ENCODE peak calls at places on chromosomes 1 and 21, in four cellular contexts. X is NCI-H345, G is cardiac muscle cell, K is heart right ventricle. S is an unnamed sample.

GRCh38 chr1:41423511-41424191 is 60.8 kb downstream of the EDN2 start:
- DNase-seq in X (no peak), G (no peak), K (peak; percentile 49), S (no peak)

GRCh38 chr1:81797701-81798100 is 3.0 kb upstream of the ADGRL2 start:
- DNase-seq in X (no peak), G (no peak), K (no peak), S (no peak)

GRCh38 chr1:209884665-209885117 is 53.3 kb upstream of the SYT14 start:
- DNase-seq in X (no peak), G (no peak), K (no peak), S (peak; percentile 98)

GRCh38 chr1:198556969-198557368 is 16.5 kb upstream of the ATP6V1G3 start:
- DNase-seq in X (no peak), G (no peak), K (peak; percentile 45), S (peak; percentile 86)

GRCh38 chr1:19203440-19203839 is 6.6 kb downstream of the UBR4 start:
- DNase-seq in X (no peak), G (no peak), K (peak; percentile 14), S (peak; percentile 79)

GRCh38 chr1:93701619-93702018 is 20.0 kb upstream of the BCAR3 start:
- DNase-seq in X (no peak), G (no peak), K (no peak), S (peak; percentile 99)

GRCh38 chr21:44392185-44392584 is 38.8 kb downstream of the TRPM2 start:
- DNase-seq in X (no peak), G (no peak), K (no peak), S (no peak)

GRCh38 chr1:92843046-92843423 is 11.2 kb downstream of the RPL5 start:
- DNase-seq in X (no peak), G (no peak), K (no peak), S (no peak)

S was measured in AG10803.